ENCODE peak calls at places on chromosomes 3 and 15, in five cellular contexts. E, H, N, F and B are unnamed samples.

GRCh38 chr3:39249453-39250115 is 30.3 kb downstream of the CX3CR1 start:
- DNase-seq in E (no peak), H (no peak), N (no peak), F (peak), B (peak)

GRCh38 chr3:177620073-177620472 is 422.8 kb upstream of the TBL1XR1 start:
- DNase-seq in E (no peak), H (no peak), N (no peak), F (no peak), B (no peak)

GRCh38 chr3:197833930-197834715 is 43.1 kb downstream of the LRCH3 start:
- DNase-seq in E (no peak), H (no peak), N (no peak), F (no peak), B (no peak)

GRCh38 chr15:78977591-78978347 is 32.9 kb upstream of the CTSH start:
- DNase-seq in E (no peak), H (no peak), N (no peak), F (no peak), B (no peak)

GRCh38 chr15:58454950-58455401 is 23.2 kb downstream of the LIPC start:
- DNase-seq in E (no peak), H (no peak), N (no peak), F (no peak), B (peak)

GRCh38 chr15:55389276-55389631 is 18.9 kb downstream of the CCPG1 start:
- DNase-seq in E (no peak), H (no peak), N (no peak), F (peak), B (no peak)

GRCh38 chr15:68783226-68784054 is 37.3 kb downstream of the ANP32A start:
- DNase-seq in E (peak), H (peak), N (no peak), F (peak), B (no peak)

GRCh38 chr3:128218858-128219257 is 65.6 kb downstream of the EEFSEC start:
- DNase-seq in E (no peak), H (no peak), N (peak), F (no peak), B (no peak)

GRCh38 chr3:109356442-109357155 is 19.3 kb upstream of the DPPA4 start:
- DNase-seq in E (no peak), H (no peak), N (no peak), F (no peak), B (no peak)

GRCh38 chr15:88881781-88882180 is 13.6 kb downstream of the HAPLN3 start:
- DNase-seq in E (no peak), H (no peak), N (no peak), F (no peak), B (no peak)

GRCh38 chr3:24088782-24089181 is 143.7 kb downstream of the NR1D2 start:
- DNase-seq in E (no peak), H (no peak), N (no peak), F (peak), B (peak)

GRCh38 chr15:28033443-28033842 is 65.7 kb downstream of the OCA2 start:
- DNase-seq in E (no peak), H (no peak), N (no peak), F (no peak), B (no peak)

GRCh38 chr3:27632431-27633223 is 89.5 kb downstream of the EOMES start:
- DNase-seq in E (peak), H (peak), N (no peak), F (no peak), B (peak)

DNA sequence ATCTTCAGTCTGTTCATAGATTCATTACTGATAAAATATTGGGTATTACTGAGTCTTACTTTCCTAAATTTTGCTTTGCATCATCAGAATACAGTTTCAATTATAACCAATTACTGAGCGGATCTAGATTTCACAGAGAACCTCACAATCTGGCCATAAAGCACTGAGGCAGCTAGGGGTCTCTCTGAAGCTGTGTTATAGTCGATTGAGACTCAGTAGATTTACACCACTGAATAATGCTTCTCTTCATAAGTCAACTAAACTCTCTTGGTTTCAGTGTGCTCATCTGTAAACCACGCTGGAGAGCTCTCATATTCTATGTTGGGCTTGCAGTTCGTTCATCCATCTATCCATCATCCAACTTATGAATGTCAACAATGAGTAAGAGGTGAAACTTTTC is 180.6 kb downstream of the GREM1 start:
- DNase-seq in E (no peak), H (no peak), N (no peak), F (no peak), B (no peak)
- TF ChIP-seq CTCF in E (no peak), H (no peak), N (no peak), F (no peak), B (no peak)

GRCh38 chr15:42803436-42803835 is 66.5 kb upstream of the CDAN1 start:
- DNase-seq in E (no peak), H (no peak), N (no peak), F (no peak), B (no peak)

GRCh38 chr15:42805266-42805665 is 68.3 kb upstream of the CDAN1 start:
- DNase-seq in E (no peak), H (no peak), N (no peak), F (no peak), B (no peak)

GRCh38 chr15:42804739-42805138 is 67.8 kb upstream of the CDAN1 start:
- DNase-seq in E (no peak), H (no peak), N (no peak), F (no peak), B (no peak)

GRCh38 chr15:42800731-42801474 is 64.0 kb upstream of the CDAN1 start:
- DNase-seq in E (no peak), H (no peak), N (no peak), F (no peak), B (no peak)

DNA sequence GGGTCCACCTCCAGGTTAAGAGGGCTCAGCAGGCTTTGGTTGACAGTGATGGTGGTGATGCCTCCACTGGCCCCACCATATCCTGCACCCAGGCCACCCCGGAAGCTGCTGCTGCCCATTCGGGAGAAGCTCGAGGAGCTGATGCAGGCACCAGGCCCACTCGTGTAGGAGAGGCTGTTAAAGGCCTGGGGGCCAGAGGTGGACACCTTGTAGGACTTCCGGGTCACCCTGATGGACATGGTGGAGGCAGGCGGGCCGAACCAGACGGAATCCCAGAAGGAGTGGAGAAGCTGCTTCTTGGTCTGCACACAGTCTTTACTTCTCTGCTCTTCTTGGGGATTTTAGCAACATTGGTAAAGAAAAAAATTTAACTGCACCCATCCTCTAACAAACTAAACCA is 65.2 kb upstream of the CDAN1 start:
- DNase-seq in E (no peak), H (no peak), N (no peak), F (no peak), B (no peak)
- TF ChIP-seq CTCF in E (no peak), H (no peak), N (no peak), F (no peak), B (no peak)

DNA sequence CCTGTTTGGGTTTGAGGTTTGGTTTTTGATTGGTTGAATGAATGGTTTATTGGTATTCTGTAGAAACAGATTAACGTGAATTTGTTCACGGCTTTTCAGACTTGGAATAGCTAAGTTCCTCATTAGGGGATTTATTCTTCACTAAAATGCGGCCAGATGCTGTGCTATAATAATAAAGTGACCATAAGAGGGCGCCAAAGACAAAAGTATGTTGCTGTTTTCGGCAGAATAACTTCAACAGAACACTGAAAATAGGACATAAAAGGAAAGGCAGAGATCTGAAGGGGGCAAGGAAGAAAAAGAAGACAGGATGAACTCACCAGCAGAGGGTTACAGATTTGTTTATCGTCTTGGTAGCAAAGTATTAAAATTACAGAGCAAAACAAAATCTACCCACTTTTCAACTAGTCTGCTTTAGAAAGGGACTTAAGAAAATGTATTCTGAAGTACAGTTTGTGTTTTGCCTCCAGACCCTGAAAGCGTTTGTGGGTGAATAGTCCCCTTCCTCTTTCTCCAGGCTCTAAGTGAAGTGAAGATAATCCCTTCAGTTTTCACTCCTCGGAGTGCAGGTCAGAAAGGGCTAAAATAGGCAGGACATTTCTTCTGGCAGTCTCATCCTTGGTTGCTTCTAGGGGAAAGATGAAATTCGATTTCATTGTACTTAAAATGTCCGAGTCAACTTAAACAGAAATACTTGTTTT is 147.6 kb downstream of the IL20RB start:
- DNase-seq in E (no peak), H (no peak), N (no peak), F (peak), B (peak)
- TF ChIP-seq CTCF in E (peak), H (peak), N (peak), F (peak), B (peak)

GRCh38 chr3:129574206-129574605 is 31.2 kb downstream of the H1-8 start:
- DNase-seq in E (no peak), H (no peak), N (no peak), F (no peak), B (no peak)
- TF ChIP-seq CTCF in E (no peak), H (no peak), N (no peak), F (no peak), B (no peak)

GRCh38 chr3:194575484-194576210 is 57.6 kb downstream of the TMEM44 start:
- DNase-seq in E (peak), H (no peak), N (no peak), F (peak), B (peak)
- TF ChIP-seq CTCF in E (no peak), H (no peak), N (no peak), F (no peak), B (peak)

DNA sequence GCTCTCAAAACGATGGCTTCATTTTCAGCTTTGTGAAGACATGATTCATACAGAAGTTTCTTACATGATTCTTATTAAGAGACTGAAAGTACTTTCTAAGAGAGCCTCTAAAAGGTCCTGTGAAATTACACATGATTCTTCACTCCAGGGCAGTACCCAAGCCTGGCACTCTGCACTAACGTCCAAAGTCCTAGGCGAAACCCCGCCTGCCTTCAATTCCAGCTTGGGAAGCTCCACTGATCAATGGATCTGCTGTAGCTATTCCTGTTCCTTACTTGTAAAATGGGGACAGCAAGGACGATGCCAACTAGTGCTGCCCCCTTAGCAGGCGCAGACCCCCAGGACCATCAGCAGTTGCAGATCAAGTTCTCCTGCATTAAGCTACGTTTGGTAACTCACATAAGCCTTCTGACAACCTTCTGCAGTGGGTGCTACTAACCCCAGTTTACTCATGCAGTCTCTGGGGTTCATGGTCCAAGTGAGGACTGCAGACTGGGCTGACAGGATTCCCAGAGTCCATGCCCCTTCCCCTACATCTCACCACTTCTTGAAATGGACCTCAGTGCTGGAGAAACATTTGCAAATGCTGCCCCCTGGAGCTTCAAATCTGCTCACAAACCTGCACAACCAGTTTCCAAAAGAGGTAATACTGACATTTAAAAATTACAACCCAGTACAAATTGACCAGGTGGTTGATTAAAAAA is 10.6 kb downstream of the CHCHD4 start:
- DNase-seq in E (no peak), H (no peak), N (no peak), F (no peak), B (no peak)
- TF ChIP-seq CTCF in E (no peak), H (no peak), N (peak), F (peak), B (no peak)

GRCh38 chr3:123072564-123072963 is 5.7 kb downstream of the PDIA5 start:
- DNase-seq in E (no peak), H (no peak), N (no peak), F (no peak), B (no peak)

GRCh38 chr3:123070471-123070870 is 3.6 kb downstream of the PDIA5 start:
- DNase-seq in E (no peak), H (no peak), N (no peak), F (no peak), B (no peak)

GRCh38 chr3:123071581-123071980 is 4.8 kb downstream of the PDIA5 start:
- DNase-seq in E (no peak), H (no peak), N (no peak), F (no peak), B (no peak)

GRCh38 chr3:123072152-123072551 is 5.3 kb downstream of the PDIA5 start:
- DNase-seq in E (no peak), H (no peak), N (no peak), F (no peak), B (peak)

GRCh38 chr3:123071146-123071545 is 4.3 kb downstream of the PDIA5 start:
- DNase-seq in E (no peak), H (no peak), N (no peak), F (no peak), B (peak)
- TF ChIP-seq CTCF in E (peak), H (no peak), N (peak), F (no peak), B (peak)

GRCh38 chr3:51384730-51385473 is at the start of gene MANF:
- DNase-seq in E (peak), H (peak), N (peak), F (peak), B (peak)

GRCh38 chr3:51386852-51387229 is 1.8 kb downstream of the MANF start:
- DNase-seq in E (no peak), H (no peak), N (no peak), F (no peak), B (no peak)

GRCh38 chr3:51385621-51386091 is 565 bp downstream of the MANF start:
- DNase-seq in E (no peak), H (no peak), N (no peak), F (no peak), B (no peak)

GRCh38 chr3:51384145-51384729 is 854 bp upstream of the MANF start:
- DNase-seq in E (peak), H (no peak), N (peak), F (no peak), B (no peak)

GRCh38 chr3:51386159-51386851 is 1.2 kb downstream of the MANF start:
- DNase-seq in E (no peak), H (no peak), N (no peak), F (no peak), B (no peak)
- TF ChIP-seq CTCF in E (no peak), H (no peak), N (no peak), F (no peak), B (no peak)

DNA sequence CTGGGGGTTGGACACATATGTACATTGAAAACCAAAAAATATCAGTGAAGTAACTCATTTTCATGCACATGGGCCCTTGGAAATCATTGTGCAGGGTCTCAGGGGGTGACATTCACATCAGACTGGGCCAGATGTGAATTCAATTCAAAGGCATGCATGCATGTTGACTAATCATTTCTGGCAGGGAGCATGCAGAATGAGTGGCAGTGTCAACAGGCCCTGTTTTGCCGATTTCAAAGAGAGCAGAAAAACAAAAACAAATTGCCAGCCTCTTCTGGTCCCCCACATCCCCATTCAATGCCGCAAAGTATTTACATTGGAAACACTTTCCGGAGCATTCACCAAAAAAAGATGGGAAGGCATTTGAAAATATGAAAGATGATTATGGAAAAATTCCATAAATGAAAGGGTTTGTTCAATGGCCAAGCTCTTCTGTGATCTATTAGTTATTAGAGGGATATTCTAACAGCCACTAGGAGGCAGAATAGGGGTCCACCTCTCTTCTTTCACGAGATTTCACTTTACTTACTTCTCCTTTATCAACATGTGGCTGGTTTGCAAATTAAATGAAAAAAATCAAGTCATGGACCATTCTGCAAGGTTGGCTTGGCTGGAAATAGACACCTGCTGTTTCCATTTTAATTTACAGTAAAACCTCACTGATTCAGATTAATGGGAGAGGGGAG is 119.9 kb upstream of the FEZF2 start:
- DNase-seq in E (no peak), H (no peak), N (no peak), F (peak), B (peak)
- TF ChIP-seq CTCF in E (no peak), H (no peak), N (peak), F (no peak), B (peak)